ENCODE peak calls at places on chromosomes 1 and 21, in six cellular contexts. One of them, this sample, is unnamed.

GRCh38 chr1:203652718-203653461 is 26.3 kb downstream of the ATP2B4 start:
- DNase-seq in fibroblast of lung: no peak
- DNase-seq in upper lobe of right lung: no peak
- DNase-seq in H9: no peak
- DNase-seq in sigmoid colon: no peak
- DNase-seq in left ventricle myocardium inferior: no peak
- DNase-seq in this sample: no peak

GRCh38 chr1:60280764-60281278 is 207.3 kb upstream of the C1orf87 start:
- DNase-seq in fibroblast of lung: no peak
- DNase-seq in upper lobe of right lung: no peak
- DNase-seq in H9: no peak
- DNase-seq in sigmoid colon: no peak
- DNase-seq in left ventricle myocardium inferior: no peak
- DNase-seq in this sample: no peak

GRCh38 chr1:45530632-45531135 is 9.0 kb upstream of the PRDX1 start:
- DNase-seq in fibroblast of lung: no peak
- DNase-seq in upper lobe of right lung: no peak
- DNase-seq in H9: no peak
- DNase-seq in sigmoid colon: no peak
- DNase-seq in left ventricle myocardium inferior: no peak
- DNase-seq in this sample: no peak

GRCh38 chr1:158120254-158120653 is 60.4 kb upstream of the CD1D start:
- DNase-seq in fibroblast of lung: no peak
- DNase-seq in upper lobe of right lung: no peak
- DNase-seq in H9: no peak
- DNase-seq in sigmoid colon: no peak
- DNase-seq in left ventricle myocardium inferior: no peak
- DNase-seq in this sample: no peak

GRCh38 chr1:170407601-170408000 is 124.4 kb upstream of the GORAB start:
- DNase-seq in fibroblast of lung: peak; percentile 66
- DNase-seq in upper lobe of right lung: no peak
- DNase-seq in H9: no peak
- DNase-seq in sigmoid colon: no peak
- DNase-seq in left ventricle myocardium inferior: no peak
- DNase-seq in this sample: no peak

GRCh38 chr1:186210258-186210657 is 164.8 kb downstream of the TPR start:
- DNase-seq in fibroblast of lung: no peak
- DNase-seq in upper lobe of right lung: no peak
- DNase-seq in H9: no peak
- DNase-seq in sigmoid colon: no peak
- DNase-seq in left ventricle myocardium inferior: no peak
- DNase-seq in this sample: peak; percentile 13

GRCh38 chr21:44985441-44986401 is 45.9 kb downstream of the SLX9 start:
- DNase-seq in fibroblast of lung: no peak
- DNase-seq in upper lobe of right lung: peak; percentile 64
- DNase-seq in H9: no peak
- DNase-seq in sigmoid colon: peak; percentile 61
- DNase-seq in left ventricle myocardium inferior: peak; percentile 12
- DNase-seq in this sample: no peak

GRCh38 chr1:77469311-77469710 is 187.5 kb downstream of the AK5 start:
- DNase-seq in fibroblast of lung: no peak
- DNase-seq in upper lobe of right lung: no peak
- DNase-seq in H9: no peak
- DNase-seq in sigmoid colon: no peak
- DNase-seq in left ventricle myocardium inferior: no peak
- DNase-seq in this sample: no peak

GRCh38 chr1:59422921-59423575 is 126.2 kb downstream of the FGGY start:
- DNase-seq in fibroblast of lung: peak; percentile 80
- DNase-seq in upper lobe of right lung: peak; percentile 70
- DNase-seq in H9: no peak
- DNase-seq in sigmoid colon: peak; percentile 87
- DNase-seq in left ventricle myocardium inferior: peak; percentile 55
- DNase-seq in this sample: peak; percentile 72

GRCh38 chr1:226157761-226158316 is 28.7 kb downstream of the ACBD3 start:
- DNase-seq in fibroblast of lung: no peak
- DNase-seq in upper lobe of right lung: no peak
- DNase-seq in H9: no peak
- DNase-seq in sigmoid colon: no peak
- DNase-seq in left ventricle myocardium inferior: no peak
- DNase-seq in this sample: no peak

GRCh38 chr1:152886758-152887409 is 8.8 kb downstream of the SMCP start:
- DNase-seq in fibroblast of lung: no peak
- DNase-seq in upper lobe of right lung: no peak
- DNase-seq in H9: no peak
- DNase-seq in sigmoid colon: no peak
- DNase-seq in left ventricle myocardium inferior: no peak
- DNase-seq in this sample: no peak

GRCh38 chr1:47930215-47930885 is 66.8 kb downstream of the TRABD2B start:
- DNase-seq in fibroblast of lung: no peak
- DNase-seq in upper lobe of right lung: no peak
- DNase-seq in H9: no peak
- DNase-seq in sigmoid colon: no peak
- DNase-seq in left ventricle myocardium inferior: no peak
- DNase-seq in this sample: no peak

GRCh38 chr21:16535100-16535418 is 805.3 kb downstream of the USP25 start:
- DNase-seq in fibroblast of lung: peak; percentile 88
- DNase-seq in upper lobe of right lung: peak; percentile 69
- DNase-seq in H9: no peak
- DNase-seq in sigmoid colon: peak; percentile 93
- DNase-seq in left ventricle myocardium inferior: peak; percentile 79
- DNase-seq in this sample: peak; percentile 68

GRCh38 chr1:183092350-183092749 is 69.1 kb downstream of the LAMC1 start:
- DNase-seq in fibroblast of lung: no peak
- DNase-seq in upper lobe of right lung: no peak
- DNase-seq in H9: no peak
- DNase-seq in sigmoid colon: no peak
- DNase-seq in left ventricle myocardium inferior: no peak
- DNase-seq in this sample: no peak

GRCh38 chr1:183093066-183093668 is 69.9 kb downstream of the LAMC1 start:
- DNase-seq in fibroblast of lung: no peak
- DNase-seq in upper lobe of right lung: no peak
- DNase-seq in H9: no peak
- DNase-seq in sigmoid colon: no peak
- DNase-seq in left ventricle myocardium inferior: no peak
- DNase-seq in this sample: no peak

GRCh38 chr1:183093821-183094287 is 70.6 kb downstream of the LAMC1 start:
- DNase-seq in fibroblast of lung: no peak
- DNase-seq in upper lobe of right lung: no peak
- DNase-seq in H9: peak; percentile 75
- DNase-seq in sigmoid colon: no peak
- DNase-seq in left ventricle myocardium inferior: no peak
- DNase-seq in this sample: no peak

GRCh38 chr1:183089025-183089639 is 65.9 kb downstream of the LAMC1 start:
- DNase-seq in fibroblast of lung: no peak
- DNase-seq in upper lobe of right lung: no peak
- DNase-seq in H9: no peak
- DNase-seq in sigmoid colon: no peak
- DNase-seq in left ventricle myocardium inferior: no peak
- DNase-seq in this sample: no peak

GRCh38 chr1:183090386-183091006 is 67.3 kb downstream of the LAMC1 start:
- DNase-seq in fibroblast of lung: peak; percentile 94
- DNase-seq in upper lobe of right lung: no peak
- DNase-seq in H9: no peak
- DNase-seq in sigmoid colon: peak; percentile 94
- DNase-seq in left ventricle myocardium inferior: peak; percentile 67
- DNase-seq in this sample: peak; percentile 33
- H3K4me1 ChIP-seq in fibroblast of lung: peaks cover 14% of the 10 kb centered on the region
- H3K4me1 ChIP-seq in upper lobe of right lung: peaks cover 36% of the 10 kb centered on the region
- H3K4me1 ChIP-seq in H9: peaks cover 2% of the 10 kb centered on the region
- H3K4me1 ChIP-seq in sigmoid colon: peaks cover 87% of the 10 kb centered on the region
- H3K4me1 ChIP-seq in left ventricle myocardium inferior: peaks cover 96% of the 10 kb centered on the region
- H3K4me1 ChIP-seq in this sample: peaks cover 75% of the 10 kb centered on the region

GRCh38 chr1:10170362-10170665 is 40.1 kb upstream of the KIF1B start:
- DNase-seq in fibroblast of lung: no peak
- DNase-seq in upper lobe of right lung: no peak
- DNase-seq in H9: no peak
- DNase-seq in sigmoid colon: no peak
- DNase-seq in left ventricle myocardium inferior: no peak
- DNase-seq in this sample: no peak
- H3K4me1 ChIP-seq in fibroblast of lung: no peaks in the 10 kb centered on the region
- H3K4me1 ChIP-seq in upper lobe of right lung: no peaks in the 10 kb centered on the region
- H3K4me1 ChIP-seq in H9: no peaks in the 10 kb centered on the region
- H3K4me1 ChIP-seq in sigmoid colon: no peaks in the 10 kb centered on the region
- H3K4me1 ChIP-seq in left ventricle myocardium inferior: peaks cover 8% of the 10 kb centered on the region
- H3K4me1 ChIP-seq in this sample: no peaks in the 10 kb centered on the region

GRCh38 chr1:89906088-89906487 is 85.3 kb downstream of the LRRC8D start:
- DNase-seq in fibroblast of lung: no peak
- DNase-seq in upper lobe of right lung: no peak
- DNase-seq in H9: no peak
- DNase-seq in sigmoid colon: no peak
- DNase-seq in left ventricle myocardium inferior: no peak
- DNase-seq in this sample: no peak
- H3K4me1 ChIP-seq in fibroblast of lung: peaks cover 47% of the 10 kb centered on the region
- H3K4me1 ChIP-seq in upper lobe of right lung: peaks cover 15% of the 10 kb centered on the region
- H3K4me1 ChIP-seq in H9: peaks cover 26% of the 10 kb centered on the region
- H3K4me1 ChIP-seq in sigmoid colon: peaks cover 21% of the 10 kb centered on the region
- H3K4me1 ChIP-seq in left ventricle myocardium inferior: peaks cover 96% of the 10 kb centered on the region
- H3K4me1 ChIP-seq in this sample: peaks cover 80% of the 10 kb centered on the region

DNA sequence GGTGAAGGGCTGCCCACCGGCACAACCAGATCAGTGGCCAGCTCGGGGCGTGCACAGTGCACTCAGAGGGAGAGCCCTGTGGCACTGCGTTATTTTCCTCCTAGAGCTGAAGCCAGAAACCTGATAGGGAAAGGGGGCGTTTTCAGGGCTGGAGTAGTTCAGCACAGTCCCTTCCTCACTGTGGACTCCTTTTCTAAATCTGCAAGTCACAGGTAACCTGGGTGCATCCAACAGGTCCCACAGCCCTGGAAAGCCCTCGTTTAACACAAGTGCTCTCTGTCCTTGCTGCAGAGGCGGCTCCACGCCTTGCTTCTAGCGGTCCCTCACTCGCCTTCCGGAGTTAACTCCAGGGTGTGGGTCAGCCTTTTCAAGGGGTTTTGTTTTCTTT is 81.2 kb downstream of the GALNT2 start:
- DNase-seq in fibroblast of lung: no peak
- DNase-seq in upper lobe of right lung: no peak
- DNase-seq in H9: no peak
- DNase-seq in sigmoid colon: no peak
- DNase-seq in left ventricle myocardium inferior: no peak
- DNase-seq in this sample: no peak
- H3K4me1 ChIP-seq in fibroblast of lung: no peaks in the 10 kb centered on the region
- H3K4me1 ChIP-seq in upper lobe of right lung: peaks cover 14% of the 10 kb centered on the region
- H3K4me1 ChIP-seq in H9: peaks cover 2% of the 10 kb centered on the region
- H3K4me1 ChIP-seq in sigmoid colon: peaks cover 47% of the 10 kb centered on the region
- H3K4me1 ChIP-seq in left ventricle myocardium inferior: peaks cover 70% of the 10 kb centered on the region
- H3K4me1 ChIP-seq in this sample: peaks cover 42% of the 10 kb centered on the region

GRCh38 chr21:34552324-34553198 is 40.6 kb upstream of the KCNE1 start:
- DNase-seq in fibroblast of lung: peak; percentile 62
- DNase-seq in upper lobe of right lung: no peak
- DNase-seq in H9: no peak
- DNase-seq in sigmoid colon: no peak
- DNase-seq in left ventricle myocardium inferior: no peak
- DNase-seq in this sample: no peak

GRCh38 chr21:34550400-34550799 is 38.4 kb upstream of the KCNE1 start:
- DNase-seq in fibroblast of lung: no peak
- DNase-seq in upper lobe of right lung: no peak
- DNase-seq in H9: no peak
- DNase-seq in sigmoid colon: no peak
- DNase-seq in left ventricle myocardium inferior: no peak
- DNase-seq in this sample: no peak

GRCh38 chr21:34546556-34546955 is 34.5 kb upstream of the KCNE1 start:
- DNase-seq in fibroblast of lung: no peak
- DNase-seq in upper lobe of right lung: no peak
- DNase-seq in H9: no peak
- DNase-seq in sigmoid colon: no peak
- DNase-seq in left ventricle myocardium inferior: no peak
- DNase-seq in this sample: no peak

GRCh38 chr21:34545079-34545884 is 33.3 kb upstream of the KCNE1 start:
- DNase-seq in fibroblast of lung: peak; percentile 89
- DNase-seq in upper lobe of right lung: peak; percentile 81
- DNase-seq in H9: no peak
- DNase-seq in sigmoid colon: peak; percentile 76
- DNase-seq in left ventricle myocardium inferior: no peak
- DNase-seq in this sample: no peak

GRCh38 chr21:34548782-34549376 is 36.9 kb upstream of the KCNE1 start:
- DNase-seq in fibroblast of lung: no peak
- DNase-seq in upper lobe of right lung: no peak
- DNase-seq in H9: no peak
- DNase-seq in sigmoid colon: no peak
- DNase-seq in left ventricle myocardium inferior: no peak
- DNase-seq in this sample: no peak
- H3K4me1 ChIP-seq in fibroblast of lung: peaks cover 13% of the 10 kb centered on the region
- H3K4me1 ChIP-seq in upper lobe of right lung: peaks cover 27% of the 10 kb centered on the region
- H3K4me1 ChIP-seq in H9: peaks cover 4% of the 10 kb centered on the region
- H3K4me1 ChIP-seq in sigmoid colon: peaks cover 34% of the 10 kb centered on the region
- H3K4me1 ChIP-seq in left ventricle myocardium inferior: peaks cover 54% of the 10 kb centered on the region
- H3K4me1 ChIP-seq in this sample: peaks cover 45% of the 10 kb centered on the region

GRCh38 chr1:224745388-224745787 is 129.3 kb downstream of the CNIH3 start:
- DNase-seq in fibroblast of lung: no peak
- DNase-seq in upper lobe of right lung: no peak
- DNase-seq in H9: no peak
- DNase-seq in sigmoid colon: no peak
- DNase-seq in left ventricle myocardium inferior: no peak
- DNase-seq in this sample: no peak
- H3K4me1 ChIP-seq in fibroblast of lung: no peaks in the 10 kb centered on the region
- H3K4me1 ChIP-seq in upper lobe of right lung: no peaks in the 10 kb centered on the region
- H3K4me1 ChIP-seq in H9: no peaks in the 10 kb centered on the region
- H3K4me1 ChIP-seq in sigmoid colon: no peaks in the 10 kb centered on the region
- H3K4me1 ChIP-seq in left ventricle myocardium inferior: no peaks in the 10 kb centered on the region
- H3K4me1 ChIP-seq in this sample: peaks cover 5% of the 10 kb centered on the region

This sample was measured in heart right ventricle.